ENCODE peak calls at places on chromosomes 4 and X, in seven cellular contexts. H is left lung; C is astrocyte of the spinal cord; G is choroid plexus epithelial cell; L is heart left ventricle; D is body of pancreas; X is CD8-positive, alpha-beta T cell. V is an unnamed sample.

GRCh38 chrX:45351478-45351877 is 150.8 kb upstream of the DIPK2B start:
- DNase-seq in H (no peak), C (peak; percentile 60), G (peak; percentile 68), L (no peak), D (no peak), X (no peak), V (no peak)

GRCh38 chr4:93764647-93765246 is 63.8 kb upstream of the ATOH1 start:
- DNase-seq in H (no peak), C (peak; percentile 55), G (peak; percentile 67), L (no peak), D (peak; percentile 17), X (no peak), V (peak; percentile 11)

GRCh38 chr4:97645437-97645836 is 497.8 kb downstream of the STPG2 start:
- DNase-seq in H (no peak), C (no peak), G (no peak), L (no peak), D (no peak), X (no peak), V (no peak)

GRCh38 chr4:95129708-95130343 is 372.1 kb downstream of the BMPR1B start:
- DNase-seq in H (no peak), C (peak; percentile 99), G (peak; percentile 100), L (no peak), D (peak; percentile 15), X (no peak), V (no peak)

GRCh38 chrX:118865231-118865630 is 41.6 kb downstream of the ZCCHC12 start:
- DNase-seq in H (no peak), C (no peak), G (no peak), L (no peak), D (no peak), X (no peak), V (no peak)

GRCh38 chrX:49257846-49258748 is 6.4 kb downstream of the FOXP3 start:
- DNase-seq in H (no peak), C (no peak), G (no peak), L (no peak), D (no peak), X (peak; percentile 29), V (no peak)

GRCh38 chrX:115018944-115019343 is 1.5 kb upstream of the IL13RA2 start:
- DNase-seq in H (no peak), C (no peak), G (no peak), L (no peak), D (no peak), X (no peak), V (no peak)

GRCh38 chr4:102616661-102617060 is 115.5 kb downstream of the NFKB1 start:
- DNase-seq in H (no peak), C (no peak), G (no peak), L (no peak), D (no peak), X (no peak), V (no peak)

GRCh38 chr4:15677507-15677988 is 4.1 kb upstream of the FAM200B start:
- DNase-seq in H (no peak), C (peak; percentile 57), G (peak; percentile 60), L (no peak), D (peak; percentile 88), X (no peak), V (no peak)

GRCh38 chrX:9807355-9808182 is 21.3 kb downstream of the SHROOM2 start:
- DNase-seq in H (no peak), C (no peak), G (no peak), L (no peak), D (no peak), X (no peak), V (no peak)

GRCh38 chrX:147476008-147476407 is 435.7 kb upstream of the FMR1 start:
- DNase-seq in H (no peak), C (no peak), G (peak; percentile 1), L (no peak), D (peak; percentile 22), X (no peak), V (no peak)

GRCh38 chr4:4477796-4478195 is 64.1 kb downstream of the STX18 start:
- DNase-seq in H (no peak), C (no peak), G (no peak), L (no peak), D (peak; percentile 34), X (no peak), V (peak; percentile 91)

GRCh38 chr4:119525005-119525749 is 103.4 kb downstream of the PDE5A start:
- DNase-seq in H (no peak), C (peak; percentile 80), G (peak; percentile 90), L (no peak), D (no peak), X (no peak), V (no peak)

DNA sequence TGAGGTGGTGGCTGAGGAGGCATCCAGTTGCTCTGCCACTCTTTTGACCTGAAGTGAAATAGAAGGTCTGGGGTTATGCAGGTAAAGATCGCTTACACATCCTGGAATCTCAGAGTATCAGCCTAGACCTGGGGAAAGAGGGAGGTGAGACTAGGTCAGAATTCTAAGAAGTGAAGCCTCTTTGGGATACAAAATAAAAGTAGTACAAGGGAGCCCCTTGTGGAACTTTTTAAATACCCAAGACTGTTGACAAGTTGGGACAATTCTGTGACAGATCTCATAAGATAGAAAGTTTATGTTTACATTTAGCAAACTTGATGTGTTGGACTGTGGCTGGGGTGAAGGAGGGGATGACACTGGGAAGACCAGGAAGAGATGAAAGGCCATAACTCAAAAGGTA is 263.2 kb downstream of the SPRY1 start:
- DNase-seq in H (no peak), C (peak; percentile 26), G (peak; percentile 27), L (no peak), D (no peak), X (no peak), V (no peak)
- TF ChIP-seq CTCF in H (peak; percentile 22), C (peak; percentile 29), G (peak; percentile 38), L (peak; percentile 34), D (peak; percentile 45), X (peak; percentile 31), V (peak; percentile 23)

DNA sequence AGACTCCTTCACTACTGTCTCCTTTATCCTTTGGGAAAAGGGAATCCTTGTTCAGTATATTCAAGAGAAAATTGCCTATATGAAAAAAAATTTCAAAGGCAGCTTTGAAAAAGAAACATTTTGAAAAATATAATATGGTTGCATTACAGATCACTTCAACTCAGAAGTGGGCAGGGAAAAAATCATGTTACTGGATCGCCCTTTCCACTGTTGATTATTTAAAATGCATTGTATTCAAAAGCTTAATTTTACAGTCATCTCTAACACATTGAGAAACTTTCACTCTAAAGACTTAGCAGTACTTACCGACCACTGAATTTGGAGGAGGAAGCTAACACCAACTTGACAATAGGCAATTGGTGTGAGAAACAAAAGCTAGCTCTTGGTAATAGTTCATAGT is 101.8 kb downstream of the CEP135 start:
- DNase-seq in H (no peak), C (no peak), G (no peak), L (no peak), D (no peak), X (no peak), V (no peak)
- H3K4me3 ChIP-seq in H (no peak overlapping the region), C (no peak overlapping the region), G (no peak overlapping the region), L (no peak overlapping the region), D (no peak overlapping the region), X (no peak overlapping the region), V (no peak overlapping the region)

GRCh38 chr4:116726523-116726922 is 358.9 kb downstream of the TRAM1L1 start:
- DNase-seq in H (no peak), C (no peak), G (no peak), L (no peak), D (no peak), X (no peak), V (no peak)
- TF ChIP-seq CTCF in H (no peak), C (no peak), G (no peak), L (no peak), D (no peak), X (no peak), V (no peak)

GRCh38 chr4:109041463-109041862 is 261.0 kb downstream of the COL25A1 start:
- DNase-seq in H (no peak), C (peak; percentile 19), G (peak; percentile 79), L (no peak), D (no peak), X (no peak), V (no peak)
- H3K4me3 ChIP-seq in H (no peak overlapping the region), C (no peak overlapping the region), G (no peak overlapping the region), L (no peak overlapping the region), D (no peak overlapping the region), X (no peak overlapping the region), V (no peak overlapping the region)

GRCh38 chr4:82388405-82388804 is 14.6 kb upstream of the HNRNPD start:
- DNase-seq in H (no peak), C (no peak), G (no peak), L (no peak), D (no peak), X (no peak), V (no peak)
- TF ChIP-seq CTCF in H (no peak), C (no peak), G (no peak), L (peak; percentile 34), D (no peak), X (no peak), V (no peak)

GRCh38 chr4:121072080-121072835 is at the start of gene NDNF:
- DNase-seq in H (peak; percentile 87), C (peak; percentile 34), G (peak; percentile 42), L (peak; percentile 72), D (peak; percentile 27), X (peak; percentile 30), V (no peak)
- H3K4me3 ChIP-seq in H (peak within 1 kb of the TSS; percentile 62), C (peak within 1 kb of the TSS; percentile 53), G (peak within 1 kb of the TSS; percentile 50), L (peak within 1 kb of the TSS; percentile 58), D (no peak within 1 kb of the TSS), X (peak within 1 kb of the TSS; percentile 60), V (peak within 1 kb of the TSS; percentile 9)